ENCODE peak calls at places on chromosomes 12 and 14, in seven cellular contexts. One of them, this sample, is unnamed.

GRCh38 chr12:50715174-50715573 is 48.7 kb upstream of the ATF1 start:
- DNase-seq in progenitor cell of endocrine pancreas: no peak
- DNase-seq in right atrium auricular region: no peak
- DNase-seq in GM23338: no peak
- DNase-seq in WTC11: no peak
- DNase-seq in fibroblast of mammary gland: no peak
- DNase-seq in CD8-positive, alpha-beta T cell: no peak
- DNase-seq in this sample: no peak

GRCh38 chr14:105420141-105420975 is 731 bp downstream of the MTA1 start:
- DNase-seq in progenitor cell of endocrine pancreas: no peak
- DNase-seq in right atrium auricular region: no peak
- DNase-seq in GM23338: peak
- DNase-seq in WTC11: no peak
- DNase-seq in fibroblast of mammary gland: no peak
- DNase-seq in CD8-positive, alpha-beta T cell: no peak
- DNase-seq in this sample: no peak

GRCh38 chr12:52126605-52127578 is 47.4 kb downstream of the SMIM41 start:
- DNase-seq in progenitor cell of endocrine pancreas: no peak
- DNase-seq in right atrium auricular region: peak
- DNase-seq in GM23338: no peak
- DNase-seq in WTC11: no peak
- DNase-seq in fibroblast of mammary gland: no peak
- DNase-seq in CD8-positive, alpha-beta T cell: no peak
- DNase-seq in this sample: no peak

GRCh38 chr12:66168410-66168809 is 1.4 kb downstream of the TMBIM4 start:
- DNase-seq in progenitor cell of endocrine pancreas: no peak
- DNase-seq in right atrium auricular region: no peak
- DNase-seq in GM23338: no peak
- DNase-seq in WTC11: no peak
- DNase-seq in fibroblast of mammary gland: peak
- DNase-seq in CD8-positive, alpha-beta T cell: no peak
- DNase-seq in this sample: no peak

GRCh38 chr14:41609704-41610183 is 3.1 kb downstream of the LRFN5 start:
- DNase-seq in progenitor cell of endocrine pancreas: peak
- DNase-seq in right atrium auricular region: no peak
- DNase-seq in GM23338: peak
- DNase-seq in WTC11: peak
- DNase-seq in fibroblast of mammary gland: peak
- DNase-seq in CD8-positive, alpha-beta T cell: peak
- DNase-seq in this sample: peak

GRCh38 chr12:16506394-16506793 is 99.6 kb downstream of the LMO3 start:
- DNase-seq in progenitor cell of endocrine pancreas: no peak
- DNase-seq in right atrium auricular region: no peak
- DNase-seq in GM23338: no peak
- DNase-seq in WTC11: no peak
- DNase-seq in fibroblast of mammary gland: no peak
- DNase-seq in CD8-positive, alpha-beta T cell: no peak
- DNase-seq in this sample: no peak

GRCh38 chr12:57754411-57755193 is at the start of gene MARCHF9:
- DNase-seq in progenitor cell of endocrine pancreas: no peak
- DNase-seq in right atrium auricular region: no peak
- DNase-seq in GM23338: peak
- DNase-seq in WTC11: peak
- DNase-seq in fibroblast of mammary gland: no peak
- DNase-seq in CD8-positive, alpha-beta T cell: peak
- DNase-seq in this sample: no peak

GRCh38 chr12:50636505-50636904 is 127.4 kb upstream of the ATF1 start:
- DNase-seq in progenitor cell of endocrine pancreas: no peak
- DNase-seq in right atrium auricular region: no peak
- DNase-seq in GM23338: no peak
- DNase-seq in WTC11: no peak
- DNase-seq in fibroblast of mammary gland: no peak
- DNase-seq in CD8-positive, alpha-beta T cell: no peak
- DNase-seq in this sample: no peak

GRCh38 chr12:74646831-74647230 is 109.2 kb downstream of the ATXN7L3B start:
- DNase-seq in progenitor cell of endocrine pancreas: no peak
- DNase-seq in right atrium auricular region: no peak
- DNase-seq in GM23338: peak
- DNase-seq in WTC11: no peak
- DNase-seq in fibroblast of mammary gland: no peak
- DNase-seq in CD8-positive, alpha-beta T cell: no peak
- DNase-seq in this sample: no peak

GRCh38 chr12:7638764-7639570 is 26.7 kb downstream of the APOBEC1 start:
- DNase-seq in progenitor cell of endocrine pancreas: peak
- DNase-seq in right atrium auricular region: peak
- DNase-seq in GM23338: peak
- DNase-seq in WTC11: peak
- DNase-seq in fibroblast of mammary gland: peak
- DNase-seq in CD8-positive, alpha-beta T cell: peak
- DNase-seq in this sample: peak

GRCh38 chr12:119740835-119741234 is 72.9 kb downstream of the PRKAB1 start:
- DNase-seq in progenitor cell of endocrine pancreas: no peak
- DNase-seq in right atrium auricular region: no peak
- DNase-seq in GM23338: no peak
- DNase-seq in WTC11: no peak
- DNase-seq in fibroblast of mammary gland: no peak
- DNase-seq in CD8-positive, alpha-beta T cell: no peak
- DNase-seq in this sample: no peak

GRCh38 chr14:101241807-101242278 is 319.5 kb upstream of the DIO3 start:
- DNase-seq in progenitor cell of endocrine pancreas: no peak
- DNase-seq in right atrium auricular region: no peak
- DNase-seq in GM23338: peak
- DNase-seq in WTC11: no peak
- DNase-seq in fibroblast of mammary gland: no peak
- DNase-seq in CD8-positive, alpha-beta T cell: no peak
- DNase-seq in this sample: no peak

GRCh38 chr12:51262758-51263177 is 7.4 kb downstream of the SMAGP start:
- DNase-seq in progenitor cell of endocrine pancreas: no peak
- DNase-seq in right atrium auricular region: no peak
- DNase-seq in GM23338: peak
- DNase-seq in WTC11: peak
- DNase-seq in fibroblast of mammary gland: peak
- DNase-seq in CD8-positive, alpha-beta T cell: peak
- DNase-seq in this sample: no peak

GRCh38 chr12:23423796-23424195 is 525.7 kb downstream of the SOX5 start:
- DNase-seq in progenitor cell of endocrine pancreas: no peak
- DNase-seq in right atrium auricular region: no peak
- DNase-seq in GM23338: no peak
- DNase-seq in WTC11: no peak
- DNase-seq in fibroblast of mammary gland: no peak
- DNase-seq in CD8-positive, alpha-beta T cell: no peak
- DNase-seq in this sample: no peak

GRCh38 chr12:114166360-114166759 is 200.2 kb upstream of the RBM19 start:
- DNase-seq in progenitor cell of endocrine pancreas: peak
- DNase-seq in right atrium auricular region: peak
- DNase-seq in GM23338: peak
- DNase-seq in WTC11: peak
- DNase-seq in fibroblast of mammary gland: peak
- DNase-seq in CD8-positive, alpha-beta T cell: no peak
- DNase-seq in this sample: no peak

GRCh38 chr12:72141381-72141780 is 130.8 kb upstream of the TRHDE start:
- DNase-seq in progenitor cell of endocrine pancreas: no peak
- DNase-seq in right atrium auricular region: no peak
- DNase-seq in GM23338: no peak
- DNase-seq in WTC11: no peak
- DNase-seq in fibroblast of mammary gland: no peak
- DNase-seq in CD8-positive, alpha-beta T cell: no peak
- DNase-seq in this sample: no peak

GRCh38 chr12:3295225-3295624 is 195.8 kb upstream of the PRMT8 start:
- DNase-seq in progenitor cell of endocrine pancreas: no peak
- DNase-seq in right atrium auricular region: no peak
- DNase-seq in GM23338: no peak
- DNase-seq in WTC11: no peak
- DNase-seq in fibroblast of mammary gland: no peak
- DNase-seq in CD8-positive, alpha-beta T cell: no peak
- DNase-seq in this sample: no peak

GRCh38 chr12:2691340-2692111 is 103.2 kb upstream of the FKBP4 start:
- DNase-seq in progenitor cell of endocrine pancreas: no peak
- DNase-seq in right atrium auricular region: no peak
- DNase-seq in GM23338: peak
- DNase-seq in WTC11: peak
- DNase-seq in fibroblast of mammary gland: no peak
- DNase-seq in CD8-positive, alpha-beta T cell: peak
- DNase-seq in this sample: peak

GRCh38 chr12:123131291-123131831 is 19.5 kb downstream of the PITPNM2 start:
- DNase-seq in progenitor cell of endocrine pancreas: no peak
- DNase-seq in right atrium auricular region: no peak
- DNase-seq in GM23338: no peak
- DNase-seq in WTC11: no peak
- DNase-seq in fibroblast of mammary gland: no peak
- DNase-seq in CD8-positive, alpha-beta T cell: no peak
- DNase-seq in this sample: no peak

GRCh38 chr14:23492618-23493272 is 23.2 kb downstream of the NGDN start:
- DNase-seq in progenitor cell of endocrine pancreas: no peak
- DNase-seq in right atrium auricular region: no peak
- DNase-seq in GM23338: no peak
- DNase-seq in WTC11: no peak
- DNase-seq in fibroblast of mammary gland: peak
- DNase-seq in CD8-positive, alpha-beta T cell: no peak
- DNase-seq in this sample: no peak

GRCh38 chr14:87391066-87391465 is 601.9 kb downstream of the GALC start:
- DNase-seq in progenitor cell of endocrine pancreas: no peak
- DNase-seq in right atrium auricular region: no peak
- DNase-seq in GM23338: no peak
- DNase-seq in WTC11: no peak
- DNase-seq in fibroblast of mammary gland: no peak
- DNase-seq in CD8-positive, alpha-beta T cell: no peak
- DNase-seq in this sample: no peak

GRCh38 chr12:69469854-69470188 is 367 bp upstream of the FRS2 start:
- DNase-seq in progenitor cell of endocrine pancreas: no peak
- DNase-seq in right atrium auricular region: no peak
- DNase-seq in GM23338: no peak
- DNase-seq in WTC11: no peak
- DNase-seq in fibroblast of mammary gland: no peak
- DNase-seq in CD8-positive, alpha-beta T cell: no peak
- DNase-seq in this sample: no peak

GRCh38 chr12:69473229-69473628 is 3.0 kb downstream of the FRS2 start:
- DNase-seq in progenitor cell of endocrine pancreas: no peak
- DNase-seq in right atrium auricular region: no peak
- DNase-seq in GM23338: no peak
- DNase-seq in WTC11: no peak
- DNase-seq in fibroblast of mammary gland: no peak
- DNase-seq in CD8-positive, alpha-beta T cell: no peak
- DNase-seq in this sample: no peak

GRCh38 chr12:69471667-69472385 is 1.6 kb downstream of the FRS2 start:
- DNase-seq in progenitor cell of endocrine pancreas: no peak
- DNase-seq in right atrium auricular region: no peak
- DNase-seq in GM23338: no peak
- DNase-seq in WTC11: no peak
- DNase-seq in fibroblast of mammary gland: no peak
- DNase-seq in CD8-positive, alpha-beta T cell: no peak
- DNase-seq in this sample: no peak

GRCh38 chr12:69468237-69469026 is 1.8 kb upstream of the FRS2 start:
- DNase-seq in progenitor cell of endocrine pancreas: no peak
- DNase-seq in right atrium auricular region: no peak
- DNase-seq in GM23338: peak
- DNase-seq in WTC11: no peak
- DNase-seq in fibroblast of mammary gland: peak
- DNase-seq in CD8-positive, alpha-beta T cell: no peak
- DNase-seq in this sample: no peak

GRCh38 chr12:69470189-69471094 is at the start of gene FRS2:
- DNase-seq in progenitor cell of endocrine pancreas: peak
- DNase-seq in right atrium auricular region: peak
- DNase-seq in GM23338: peak
- DNase-seq in WTC11: peak
- DNase-seq in fibroblast of mammary gland: peak
- DNase-seq in CD8-positive, alpha-beta T cell: peak
- DNase-seq in this sample: peak
- TF ChIP-seq CTCF in progenitor cell of endocrine pancreas: peak
- TF ChIP-seq CTCF in right atrium auricular region: peak
- TF ChIP-seq CTCF in GM23338: peak
- TF ChIP-seq CTCF in WTC11: no peak
- TF ChIP-seq CTCF in fibroblast of mammary gland: peak
- TF ChIP-seq CTCF in CD8-positive, alpha-beta T cell: no peak
- TF ChIP-seq CTCF in this sample: peak

DNA sequence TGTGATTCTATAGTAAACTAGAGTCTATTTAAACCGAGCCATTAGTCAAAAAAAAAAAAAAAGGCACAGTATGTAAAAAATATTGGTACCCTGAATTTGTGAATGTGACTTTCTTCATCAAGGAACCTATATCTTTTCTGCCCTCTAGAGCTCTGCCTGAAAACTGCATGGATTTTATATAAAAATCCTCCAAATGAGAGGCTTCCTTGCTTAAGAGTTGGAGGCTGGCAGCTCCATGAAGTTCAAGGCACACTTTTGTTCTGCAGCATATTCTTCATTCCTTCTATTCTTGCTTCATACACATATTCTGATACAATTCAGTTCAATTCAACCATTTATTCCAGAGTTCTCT is 23.1 kb upstream of the NKX2-8 start:
- DNase-seq in progenitor cell of endocrine pancreas: no peak
- DNase-seq in right atrium auricular region: no peak
- DNase-seq in GM23338: peak
- DNase-seq in WTC11: no peak
- DNase-seq in fibroblast of mammary gland: no peak
- DNase-seq in CD8-positive, alpha-beta T cell: no peak
- DNase-seq in this sample: no peak
- TF ChIP-seq CTCF in progenitor cell of endocrine pancreas: no peak
- TF ChIP-seq CTCF in right atrium auricular region: no peak
- TF ChIP-seq CTCF in GM23338: peak
- TF ChIP-seq CTCF in WTC11: no peak
- TF ChIP-seq CTCF in fibroblast of mammary gland: peak
- TF ChIP-seq CTCF in CD8-positive, alpha-beta T cell: no peak
- TF ChIP-seq CTCF in this sample: no peak

GRCh38 chr12:102596687-102597086 is 116.3 kb upstream of the IGF1 start:
- DNase-seq in progenitor cell of endocrine pancreas: no peak
- DNase-seq in right atrium auricular region: no peak
- DNase-seq in GM23338: no peak
- DNase-seq in WTC11: no peak
- DNase-seq in fibroblast of mammary gland: no peak
- DNase-seq in CD8-positive, alpha-beta T cell: no peak
- DNase-seq in this sample: no peak
- TF ChIP-seq CTCF in progenitor cell of endocrine pancreas: no peak
- TF ChIP-seq CTCF in right atrium auricular region: no peak
- TF ChIP-seq CTCF in GM23338: no peak
- TF ChIP-seq CTCF in WTC11: no peak
- TF ChIP-seq CTCF in fibroblast of mammary gland: no peak
- TF ChIP-seq CTCF in CD8-positive, alpha-beta T cell: no peak
- TF ChIP-seq CTCF in this sample: no peak

DNA sequence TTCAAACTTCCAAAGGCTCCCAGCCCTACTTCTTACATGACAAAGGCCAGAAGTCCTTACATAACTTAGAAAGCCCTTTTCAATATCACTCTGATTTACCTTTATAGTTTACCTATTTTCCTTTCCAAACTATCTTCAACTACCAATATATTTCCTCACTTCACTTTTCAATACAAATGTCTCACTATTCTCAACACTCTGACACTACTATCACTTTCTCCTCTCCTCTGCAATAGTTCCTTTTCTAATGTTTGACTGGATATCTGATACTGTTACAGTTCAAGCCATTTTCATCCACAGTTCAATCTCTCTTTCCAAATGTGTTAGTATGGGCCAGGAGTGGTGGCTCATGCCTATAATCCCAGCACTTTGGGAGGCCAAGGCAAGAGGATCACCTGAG is 3.3 kb downstream of the SARNP start:
- DNase-seq in progenitor cell of endocrine pancreas: no peak
- DNase-seq in right atrium auricular region: no peak
- DNase-seq in GM23338: peak
- DNase-seq in WTC11: no peak
- DNase-seq in fibroblast of mammary gland: no peak
- DNase-seq in CD8-positive, alpha-beta T cell: no peak
- DNase-seq in this sample: no peak
- TF ChIP-seq CTCF in progenitor cell of endocrine pancreas: no peak
- TF ChIP-seq CTCF in right atrium auricular region: no peak
- TF ChIP-seq CTCF in GM23338: no peak
- TF ChIP-seq CTCF in WTC11: no peak
- TF ChIP-seq CTCF in fibroblast of mammary gland: no peak
- TF ChIP-seq CTCF in CD8-positive, alpha-beta T cell: no peak
- TF ChIP-seq CTCF in this sample: no peak

This sample was measured in type B pancreatic cell.